ENCODE peak calls at places on chromosomes 6 and 20, in four cellular contexts. One of them, this sample, is unnamed.

GRCh38 chr20:2475850-2476741 is 5.5 kb upstream of the SNRPB start:
- DNase-seq in foreskin fibroblast: no peak
- DNase-seq in astrocyte of the spinal cord: no peak
- DNase-seq in naive thymus-derived CD8-positive, alpha-beta T cell: no peak
- DNase-seq in this sample: no peak

GRCh38 chr6:134015719-134016557 is 36.5 kb downstream of the SLC2A12 start:
- DNase-seq in naive thymus-derived CD8-positive, alpha-beta T cell: no peak
- DNase-seq in foreskin fibroblast: no peak
- DNase-seq in astrocyte of the spinal cord: no peak
- DNase-seq in this sample: peak

GRCh38 chr6:52216932-52217331 is 27.4 kb downstream of the IL17F start:
- DNase-seq in naive thymus-derived CD8-positive, alpha-beta T cell: no peak
- DNase-seq in astrocyte of the spinal cord: no peak
- DNase-seq in foreskin fibroblast: no peak
- DNase-seq in this sample: no peak

GRCh38 chr20:25867776-25868649 is 171.4 kb upstream of the ZNF337 start:
- DNase-seq in astrocyte of the spinal cord: peak
- DNase-seq in naive thymus-derived CD8-positive, alpha-beta T cell: peak
- DNase-seq in foreskin fibroblast: peak
- DNase-seq in this sample: peak

GRCh38 chr20:37968726-37969401 is 64.4 kb downstream of the TTI1 start:
- DNase-seq in naive thymus-derived CD8-positive, alpha-beta T cell: no peak
- DNase-seq in foreskin fibroblast: no peak
- DNase-seq in astrocyte of the spinal cord: no peak
- DNase-seq in this sample: peak

GRCh38 chr6:10205892-10206291 is 209.0 kb downstream of the TFAP2A start:
- DNase-seq in naive thymus-derived CD8-positive, alpha-beta T cell: no peak
- DNase-seq in foreskin fibroblast: no peak
- DNase-seq in astrocyte of the spinal cord: no peak
- DNase-seq in this sample: no peak

GRCh38 chr6:37696220-37696840 is 1.4 kb downstream of the MDGA1 start:
- DNase-seq in astrocyte of the spinal cord: peak
- DNase-seq in foreskin fibroblast: peak
- DNase-seq in naive thymus-derived CD8-positive, alpha-beta T cell: peak
- DNase-seq in this sample: peak

GRCh38 chr6:56550307-56550706 is 92.4 kb downstream of the DST start:
- DNase-seq in foreskin fibroblast: no peak
- DNase-seq in naive thymus-derived CD8-positive, alpha-beta T cell: no peak
- DNase-seq in astrocyte of the spinal cord: no peak
- DNase-seq in this sample: peak

GRCh38 chr20:24465168-24465567 is 4.3 kb upstream of the SYNDIG1 start:
- DNase-seq in naive thymus-derived CD8-positive, alpha-beta T cell: no peak
- DNase-seq in astrocyte of the spinal cord: no peak
- DNase-seq in foreskin fibroblast: no peak
- DNase-seq in this sample: no peak

GRCh38 chr6:137910424-137910834 is 43.4 kb downstream of the TNFAIP3 start:
- DNase-seq in foreskin fibroblast: no peak
- DNase-seq in astrocyte of the spinal cord: peak
- DNase-seq in naive thymus-derived CD8-positive, alpha-beta T cell: no peak
- DNase-seq in this sample: peak

GRCh38 chr6:43950206-43950605 is 177.0 kb downstream of the MRPL14 start:
- DNase-seq in astrocyte of the spinal cord: no peak
- DNase-seq in foreskin fibroblast: no peak
- DNase-seq in naive thymus-derived CD8-positive, alpha-beta T cell: no peak
- DNase-seq in this sample: no peak

GRCh38 chr6:18186033-18186432 is 30.8 kb downstream of the KDM1B start:
- DNase-seq in foreskin fibroblast: no peak
- DNase-seq in astrocyte of the spinal cord: peak
- DNase-seq in naive thymus-derived CD8-positive, alpha-beta T cell: no peak
- DNase-seq in this sample: no peak

GRCh38 chr6:28525496-28526039 is at the start of gene GPX5:
- DNase-seq in astrocyte of the spinal cord: no peak
- DNase-seq in foreskin fibroblast: no peak
- DNase-seq in naive thymus-derived CD8-positive, alpha-beta T cell: peak
- DNase-seq in this sample: peak

GRCh38 chr6:29071831-29072723 is 15.0 kb downstream of the OR2B3 start:
- DNase-seq in astrocyte of the spinal cord: peak
- DNase-seq in naive thymus-derived CD8-positive, alpha-beta T cell: no peak
- DNase-seq in foreskin fibroblast: no peak
- DNase-seq in this sample: peak

GRCh38 chr6:10521104-10521808 is at the start of gene GCNT2:
- DNase-seq in foreskin fibroblast: no peak
- DNase-seq in astrocyte of the spinal cord: peak
- DNase-seq in naive thymus-derived CD8-positive, alpha-beta T cell: no peak
- DNase-seq in this sample: peak

GRCh38 chr6:47153066-47153755 is 111.1 kb upstream of the ADGRF1 start:
- DNase-seq in naive thymus-derived CD8-positive, alpha-beta T cell: no peak
- DNase-seq in foreskin fibroblast: no peak
- DNase-seq in astrocyte of the spinal cord: no peak
- DNase-seq in this sample: peak

GRCh38 chr6:130190701-130191375 is 31.9 kb downstream of the SAMD3 start:
- DNase-seq in naive thymus-derived CD8-positive, alpha-beta T cell: no peak
- DNase-seq in foreskin fibroblast: no peak
- DNase-seq in astrocyte of the spinal cord: no peak
- DNase-seq in this sample: no peak

GRCh38 chr6:21679761-21680265 is 86.3 kb downstream of the SOX4 start:
- DNase-seq in astrocyte of the spinal cord: peak
- DNase-seq in naive thymus-derived CD8-positive, alpha-beta T cell: no peak
- DNase-seq in foreskin fibroblast: no peak
- DNase-seq in this sample: peak

GRCh38 chr6:142545147-142545546 is 243.3 kb downstream of the ADGRG6 start:
- DNase-seq in astrocyte of the spinal cord: no peak
- DNase-seq in foreskin fibroblast: no peak
- DNase-seq in naive thymus-derived CD8-positive, alpha-beta T cell: no peak
- DNase-seq in this sample: no peak

GRCh38 chr6:25388776-25389175 is 109.6 kb downstream of the CARMIL1 start:
- DNase-seq in naive thymus-derived CD8-positive, alpha-beta T cell: no peak
- DNase-seq in foreskin fibroblast: no peak
- DNase-seq in astrocyte of the spinal cord: no peak
- DNase-seq in this sample: peak

GRCh38 chr20:14344746-14345145 is 7.3 kb upstream of the FLRT3 start:
- DNase-seq in foreskin fibroblast: no peak
- DNase-seq in astrocyte of the spinal cord: no peak
- DNase-seq in naive thymus-derived CD8-positive, alpha-beta T cell: no peak
- DNase-seq in this sample: no peak

GRCh38 chr6:154165488-154165887 is 126.4 kb downstream of the OPRM1 start:
- DNase-seq in naive thymus-derived CD8-positive, alpha-beta T cell: no peak
- DNase-seq in foreskin fibroblast: no peak
- DNase-seq in astrocyte of the spinal cord: no peak
- DNase-seq in this sample: no peak

GRCh38 chr6:45613678-45614077 is 235.9 kb upstream of the SUPT3H start:
- DNase-seq in naive thymus-derived CD8-positive, alpha-beta T cell: no peak
- DNase-seq in foreskin fibroblast: peak
- DNase-seq in astrocyte of the spinal cord: peak
- DNase-seq in this sample: no peak

GRCh38 chr6:41607736-41608135 is 30.5 kb upstream of the MDFI start:
- DNase-seq in astrocyte of the spinal cord: no peak
- DNase-seq in foreskin fibroblast: no peak
- DNase-seq in naive thymus-derived CD8-positive, alpha-beta T cell: no peak
- DNase-seq in this sample: no peak

GRCh38 chr6:151112130-151112529 is 127.6 kb upstream of the AKAP12 start:
- DNase-seq in foreskin fibroblast: no peak
- DNase-seq in naive thymus-derived CD8-positive, alpha-beta T cell: no peak
- DNase-seq in astrocyte of the spinal cord: no peak
- DNase-seq in this sample: no peak

GRCh38 chr6:22036267-22036666 is 260.6 kb downstream of the PRL start:
- DNase-seq in foreskin fibroblast: no peak
- DNase-seq in naive thymus-derived CD8-positive, alpha-beta T cell: no peak
- DNase-seq in astrocyte of the spinal cord: peak
- DNase-seq in this sample: peak

GRCh38 chr6:135299256-135299655 is 118.1 kb downstream of the MYB start:
- DNase-seq in naive thymus-derived CD8-positive, alpha-beta T cell: no peak
- DNase-seq in astrocyte of the spinal cord: peak
- DNase-seq in foreskin fibroblast: peak
- DNase-seq in this sample: no peak

GRCh38 chr6:3109755-3110154 is 8.8 kb upstream of the BPHL start:
- DNase-seq in astrocyte of the spinal cord: no peak
- DNase-seq in foreskin fibroblast: no peak
- DNase-seq in naive thymus-derived CD8-positive, alpha-beta T cell: no peak
- DNase-seq in this sample: no peak

GRCh38 chr20:23152308-23152892 is 66.3 kb upstream of the CD93 start:
- DNase-seq in astrocyte of the spinal cord: peak
- DNase-seq in naive thymus-derived CD8-positive, alpha-beta T cell: no peak
- DNase-seq in foreskin fibroblast: peak
- DNase-seq in this sample: peak

GRCh38 chr6:13237318-13237717 is 91.0 kb downstream of the TBC1D7 start:
- DNase-seq in naive thymus-derived CD8-positive, alpha-beta T cell: no peak
- DNase-seq in astrocyte of the spinal cord: no peak
- DNase-seq in foreskin fibroblast: no peak
- DNase-seq in this sample: no peak

GRCh38 chr20:4076671-4077070 is 61.3 kb upstream of the RNF24 start:
- DNase-seq in astrocyte of the spinal cord: peak
- DNase-seq in naive thymus-derived CD8-positive, alpha-beta T cell: no peak
- DNase-seq in foreskin fibroblast: peak
- DNase-seq in this sample: peak

GRCh38 chr6:31037692-31038091 is 27.4 kb downstream of the MUC22 start:
- DNase-seq in astrocyte of the spinal cord: peak
- DNase-seq in naive thymus-derived CD8-positive, alpha-beta T cell: no peak
- DNase-seq in foreskin fibroblast: peak
- DNase-seq in this sample: peak

GRCh38 chr6:149234051-149234962 is 83.2 kb upstream of the TAB2 start:
- DNase-seq in foreskin fibroblast: peak
- DNase-seq in astrocyte of the spinal cord: peak
- DNase-seq in naive thymus-derived CD8-positive, alpha-beta T cell: peak
- DNase-seq in this sample: peak

GRCh38 chr6:7042654-7043545 is 64.9 kb upstream of the RREB1 start:
- DNase-seq in naive thymus-derived CD8-positive, alpha-beta T cell: no peak
- DNase-seq in astrocyte of the spinal cord: no peak
- DNase-seq in foreskin fibroblast: no peak
- DNase-seq in this sample: no peak

GRCh38 chr20:47230811-47231256 is 125.7 kb downstream of the ZMYND8 start:
- DNase-seq in naive thymus-derived CD8-positive, alpha-beta T cell: no peak
- DNase-seq in astrocyte of the spinal cord: no peak
- DNase-seq in foreskin fibroblast: no peak
- DNase-seq in this sample: peak

GRCh38 chr6:31267504-31268371 is 4.2 kb downstream of the HLA-C start:
- DNase-seq in foreskin fibroblast: no peak
- DNase-seq in astrocyte of the spinal cord: no peak
- DNase-seq in naive thymus-derived CD8-positive, alpha-beta T cell: peak
- DNase-seq in this sample: peak

This sample was measured in M059J.